ENCODE peak calls at places on chromosome 6, in seven cellular contexts. One of them, this sample, is unnamed.

GRCh38 chr6:155314773-155315515 is 660 bp upstream of the TFB1M start:
- DNase-seq in GM03348: peak
- DNase-seq in SW480: peak
- DNase-seq in D341Med: peak
- DNase-seq in hepatic stellate cell: peak
- DNase-seq in non-pigmented ciliary epithelial cell: no peak
- DNase-seq in ACHN: peak
- DNase-seq in this sample: peak

GRCh38 chr6:147204060-147204785 is at the start of gene STXBP5:
- DNase-seq in D341Med: peak
- DNase-seq in GM03348: peak
- DNase-seq in hepatic stellate cell: peak
- DNase-seq in non-pigmented ciliary epithelial cell: no peak
- DNase-seq in SW480: peak
- DNase-seq in ACHN: peak
- DNase-seq in this sample: peak

GRCh38 chr6:54286141-54286540 is 22.1 kb upstream of the TINAG start:
- DNase-seq in non-pigmented ciliary epithelial cell: no peak
- DNase-seq in D341Med: no peak
- DNase-seq in GM03348: peak
- DNase-seq in SW480: no peak
- DNase-seq in ACHN: no peak
- DNase-seq in hepatic stellate cell: no peak
- DNase-seq in this sample: peak

GRCh38 chr6:30883743-30884520 is at the start of gene DDR1:
- DNase-seq in GM03348: peak
- DNase-seq in SW480: peak
- DNase-seq in D341Med: no peak
- DNase-seq in ACHN: peak
- DNase-seq in non-pigmented ciliary epithelial cell: no peak
- DNase-seq in hepatic stellate cell: peak
- DNase-seq in this sample: peak

GRCh38 chr6:44255848-44256247 is 1.5 kb downstream of the SLC35B2 start:
- DNase-seq in D341Med: no peak
- DNase-seq in GM03348: no peak
- DNase-seq in SW480: no peak
- DNase-seq in ACHN: no peak
- DNase-seq in non-pigmented ciliary epithelial cell: no peak
- DNase-seq in hepatic stellate cell: no peak
- DNase-seq in this sample: no peak

GRCh38 chr6:84422380-84422968 is 195.0 kb upstream of the CEP162 start:
- DNase-seq in GM03348: no peak
- DNase-seq in ACHN: peak
- DNase-seq in non-pigmented ciliary epithelial cell: peak
- DNase-seq in hepatic stellate cell: peak
- DNase-seq in D341Med: peak
- DNase-seq in SW480: peak
- DNase-seq in this sample: no peak

GRCh38 chr6:164286021-164286420 is 871.5 kb downstream of the QKI start:
- DNase-seq in GM03348: no peak
- DNase-seq in non-pigmented ciliary epithelial cell: no peak
- DNase-seq in SW480: no peak
- DNase-seq in ACHN: no peak
- DNase-seq in hepatic stellate cell: no peak
- DNase-seq in D341Med: no peak
- DNase-seq in this sample: no peak

GRCh38 chr6:24949020-24949569 is 13.3 kb upstream of the RIPOR2 start:
- DNase-seq in ACHN: no peak
- DNase-seq in SW480: no peak
- DNase-seq in GM03348: no peak
- DNase-seq in non-pigmented ciliary epithelial cell: no peak
- DNase-seq in D341Med: no peak
- DNase-seq in hepatic stellate cell: no peak
- DNase-seq in this sample: no peak

GRCh38 chr6:135254471-135254870 is 73.4 kb downstream of the MYB start:
- DNase-seq in SW480: no peak
- DNase-seq in ACHN: no peak
- DNase-seq in D341Med: no peak
- DNase-seq in hepatic stellate cell: no peak
- DNase-seq in non-pigmented ciliary epithelial cell: no peak
- DNase-seq in GM03348: no peak
- DNase-seq in this sample: no peak

GRCh38 chr6:14499804-14500203 is 382.2 kb downstream of the CD83 start:
- DNase-seq in non-pigmented ciliary epithelial cell: peak
- DNase-seq in SW480: peak
- DNase-seq in hepatic stellate cell: peak
- DNase-seq in GM03348: peak
- DNase-seq in ACHN: no peak
- DNase-seq in D341Med: peak
- DNase-seq in this sample: peak